ENCODE peak calls at places on chromosomes 4 and X, in six cellular contexts. X, B, N, T, G and U are unnamed samples.

GRCh38 chr4:143084566-143084965 is 100.2 kb upstream of the USP38 start:
- DNase-seq in N (no peak), B (no peak), G (no peak), T (no peak), X (no peak), U (no peak)

GRCh38 chrX:119266364-119266995 is 30.4 kb downstream of the PGRMC1 start:
- DNase-seq in N (peak; percentile 3), G (no peak), B (no peak), X (no peak), T (no peak), U (no peak)

GRCh38 chr4:188986271-188986689 is 847.0 kb downstream of the TRIML1 start:
- DNase-seq in T (peak; percentile 89), N (no peak), X (no peak), B (no peak), G (no peak), U (no peak)

GRCh38 chrX:49844622-49845021 is 15.5 kb downstream of the PAGE4 start:
- DNase-seq in X (no peak), T (no peak), G (no peak), N (peak; percentile 26), B (no peak), U (no peak)

GRCh38 chrX:1481636-1482529 is 29.2 kb upstream of the ASMTL start:
- DNase-seq in X (no peak), T (peak; percentile 33), B (peak; percentile 29), G (peak; percentile 34), N (peak; percentile 77), U (peak; percentile 41)

GRCh38 chr4:47238697-47239096 is 207.3 kb downstream of the GABRB1 start:
- DNase-seq in N (no peak), T (no peak), B (no peak), G (no peak), X (no peak), U (no peak)

GRCh38 chrX:74924449-74925209 is 623 bp downstream of the NEXMIF start:
- DNase-seq in T (no peak), G (peak; percentile 35), X (peak; percentile 49), B (peak; percentile 46), N (peak; percentile 65), U (peak; percentile 31)

GRCh38 chr4:76459291-76459723 is 24.3 kb downstream of the SHROOM3 start:
- DNase-seq in X (no peak), N (peak; percentile 19), B (no peak), G (no peak), T (no peak), U (no peak)

GRCh38 chr4:146340798-146341197 is 126.5 kb downstream of the REELD1 start:
- DNase-seq in N (no peak), T (no peak), G (no peak), X (no peak), B (no peak), U (no peak)

GRCh38 chrX:100984818-100985217 is 15.3 kb downstream of the ARL13A start:
- DNase-seq in N (no peak), T (no peak), X (no peak), B (no peak), G (no peak), U (no peak)

GRCh38 chr4:173517781-173518371 is 12.2 kb downstream of the HAND2 start:
- DNase-seq in G (peak; percentile 53), X (no peak), T (no peak), B (no peak), N (no peak), U (peak; percentile 80)
- H3K4me3 ChIP-seq in G (peak overlapping the region; percentile 37), X (no peak overlapping the region), T (no peak overlapping the region), B (no peak overlapping the region), N (no peak overlapping the region), U (peak overlapping the region; percentile 48)

GRCh38 chrX:153474266-153474665 is 3.9 kb upstream of the HAUS7 start:
- DNase-seq in T (no peak), G (no peak), X (no peak), N (no peak), B (no peak), U (no peak)

GRCh38 chrX:153474718-153475117 is 4.3 kb upstream of the HAUS7 start:
- DNase-seq in T (no peak), X (peak; percentile 84), N (peak; percentile 58), B (peak; percentile 23), G (peak; percentile 77), U (peak; percentile 83)

GRCh38 chrX:153477039-153477438 is 6.7 kb upstream of the HAUS7 start:
- DNase-seq in T (no peak), N (no peak), B (no peak), X (peak; percentile 54), G (peak; percentile 71), U (peak; percentile 51)

GRCh38 chrX:153476628-153477027 is 6.3 kb upstream of the HAUS7 start:
- DNase-seq in T (no peak), N (no peak), B (no peak), X (no peak), G (peak; percentile 65), U (peak; percentile 87)

GRCh38 chrX:153475751-153476281 is 5.4 kb upstream of the HAUS7 start:
- DNase-seq in N (no peak), G (no peak), X (no peak), B (no peak), T (no peak), U (no peak)
- H3K9me3 ChIP-seq in N (no peaks in the 10 kb centered on the region), G (no peaks in the 10 kb centered on the region), X (no peaks in the 10 kb centered on the region), B (no peaks in the 10 kb centered on the region), T (no peaks in the 10 kb centered on the region), U (no peaks in the 10 kb centered on the region)

GRCh38 chr4:72118017-72118416 is 86.2 kb downstream of the NPFFR2 start:
- DNase-seq in G (no peak), X (no peak), B (no peak), T (no peak), N (no peak), U (no peak)
- H3K27me3 ChIP-seq in G (no peaks in the 10 kb centered on the region), X (no peaks in the 10 kb centered on the region), B (no peaks in the 10 kb centered on the region), T (no peaks in the 10 kb centered on the region), N (no peaks in the 10 kb centered on the region), U (no peaks in the 10 kb centered on the region)

GRCh38 chrX:3697701-3698279 is 15.7 kb downstream of the PRKX start:
- DNase-seq in T (no peak), G (no peak), N (peak; percentile 57), B (peak; percentile 17), X (no peak), U (peak; percentile 62)

GRCh38 chrX:3697220-3697684 is 16.2 kb downstream of the PRKX start:
- DNase-seq in N (peak; percentile 27), T (no peak), X (no peak), G (no peak), B (no peak), U (no peak)

GRCh38 chrX:3699841-3700381 is 13.5 kb downstream of the PRKX start:
- DNase-seq in X (no peak), B (no peak), G (no peak), T (no peak), N (no peak), U (no peak)
- H3K4me3 ChIP-seq in X (no peak overlapping the region), B (no peak overlapping the region), G (no peak overlapping the region), T (peak overlapping the region; percentile 32), N (no peak overlapping the region), U (peak overlapping the region; percentile 44)

GRCh38 chr4:138507527-138507926 is 265.4 kb upstream of the SLC7A11 start:
- DNase-seq in N (no peak), G (no peak), T (peak; percentile 32), X (no peak), B (no peak), U (no peak)

GRCh38 chr4:138499627-138500026 is 257.5 kb upstream of the SLC7A11 start:
- DNase-seq in X (no peak), T (no peak), G (no peak), N (peak; percentile 12), B (no peak), U (no peak)

GRCh38 chr4:138500869-138501268 is 258.7 kb upstream of the SLC7A11 start:
- DNase-seq in T (no peak), X (no peak), N (no peak), G (no peak), B (no peak), U (no peak)

DNA sequence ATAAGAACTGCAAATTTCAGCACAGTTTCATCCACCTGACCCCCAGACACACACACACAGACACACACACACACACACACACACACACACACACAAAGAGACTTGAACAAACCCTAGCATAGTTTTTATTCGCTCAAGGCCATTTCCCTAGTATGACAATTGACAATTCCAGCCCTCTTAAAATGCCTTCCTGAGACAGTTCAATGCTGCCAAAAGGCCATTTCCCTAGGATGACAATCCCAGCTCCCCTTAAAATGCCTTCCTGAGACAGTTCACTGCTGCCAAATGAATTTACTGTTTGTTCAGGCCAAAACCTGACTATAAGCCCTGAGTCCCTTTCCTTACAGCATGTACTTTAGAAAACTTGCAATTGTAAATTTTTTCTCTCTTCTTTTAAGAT is 259.5 kb upstream of the SLC7A11 start:
- DNase-seq in T (no peak), X (no peak), B (no peak), G (no peak), N (no peak), U (no peak)
- H3K9me3 ChIP-seq in T (peaks cover 4% of the 10 kb centered on the region), X (no peaks in the 10 kb centered on the region), B (no peaks in the 10 kb centered on the region), G (no peaks in the 10 kb centered on the region), N (peaks cover 6% of the 10 kb centered on the region), U (no peaks in the 10 kb centered on the region)

DNA sequence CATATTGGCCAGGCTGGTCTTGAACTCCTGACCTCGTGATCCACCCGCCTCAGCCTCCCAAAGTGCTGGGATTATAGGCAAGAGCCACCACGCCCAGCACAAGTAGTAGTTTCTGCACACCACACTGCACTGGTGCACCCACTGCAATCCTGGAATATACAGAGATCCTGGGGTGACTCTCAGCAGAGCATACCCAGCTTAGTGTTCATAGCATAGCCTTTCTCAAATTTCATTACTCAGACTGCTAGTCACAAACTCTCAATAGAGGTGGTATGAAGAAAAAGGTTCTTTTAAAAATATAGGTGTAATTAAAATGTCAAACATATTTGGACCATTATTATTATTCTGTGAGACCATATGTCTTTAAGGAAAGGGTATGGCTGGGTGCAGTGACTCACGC is 6.2 kb upstream of the ARHGAP10 start:
- DNase-seq in G (no peak), B (no peak), N (no peak), X (no peak), T (no peak), U (no peak)
- H3K27me3 ChIP-seq in G (no peaks in the 10 kb centered on the region), B (no peaks in the 10 kb centered on the region), N (no peaks in the 10 kb centered on the region), X (no peaks in the 10 kb centered on the region), T (no peaks in the 10 kb centered on the region), U (no peaks in the 10 kb centered on the region)

GRCh38 chr4:101682946-101683345 is 107.6 kb upstream of the BANK1 start:
- DNase-seq in B (no peak), G (no peak), T (no peak), X (no peak), N (no peak), U (no peak)
- H3K4me3 ChIP-seq in B (no peak overlapping the region), G (no peak overlapping the region), T (no peak overlapping the region), X (no peak overlapping the region), N (no peak overlapping the region), U (no peak overlapping the region)